ENCODE peak calls at places on chromosome 13, in seven cellular contexts. A is IMR-90, G is AG04449, C is HAP-1, B is Caki2, Q is A549, N is T1000. Z is an unnamed sample.
A peak's percentile ranks its signal among the peaks of the same experiment; 100 is the strongest.

GRCh38 chr13:101289764-101290163 is 126.5 kb downstream of the NALCN start:
- DNase-seq in A (peak; percentile 75), G (no peak), C (peak; percentile 12), B (peak; percentile 7), Q (peak; percentile 11), N (no peak), Z (peak; percentile 10)

GRCh38 chr13:73943965-73944233 is 190.3 kb downstream of the KLF12 start:
- DNase-seq in A (no peak), G (no peak), C (no peak), B (no peak), Q (no peak), N (no peak), Z (no peak)

GRCh38 chr13:108352599-108352998 is 83.1 kb downstream of the TNFSF13B start:
- DNase-seq in A (no peak), G (no peak), C (no peak), B (no peak), Q (no peak), N (no peak), Z (no peak)

GRCh38 chr13:44662515-44662914 is 86.4 kb upstream of the TSC22D1 start:
- DNase-seq in A (no peak), G (no peak), C (peak; percentile 64), B (no peak), Q (no peak), N (no peak), Z (no peak)

GRCh38 chr13:105643966-105644365 is 891.5 kb downstream of the EFNB2 start:
- DNase-seq in A (no peak), G (no peak), C (no peak), B (no peak), Q (no peak), N (no peak), Z (no peak)

GRCh38 chr13:29591310-29591709 is 4.2 kb downstream of the SLC7A1 start:
- DNase-seq in A (peak; percentile 58), G (no peak), C (no peak), B (no peak), Q (no peak), N (no peak), Z (no peak)

GRCh38 chr13:42148538-42148937 is 100.1 kb downstream of the DGKH start:
- DNase-seq in A (no peak), G (no peak), C (no peak), B (no peak), Q (no peak), N (no peak), Z (no peak)

GRCh38 chr13:106533101-106533939 is 2.1 kb downstream of the EFNB2 start:
- DNase-seq in A (peak; percentile 78), G (no peak), C (no peak), B (peak; percentile 75), Q (peak; percentile 56), N (peak; percentile 57), Z (peak; percentile 75)

GRCh38 chr13:98985591-98985990 is 7.7 kb upstream of the DOCK9 start:
- DNase-seq in A (no peak), G (no peak), C (no peak), B (no peak), Q (no peak), N (no peak), Z (no peak)

GRCh38 chr13:77595166-77595810 is 59.8 kb downstream of the SCEL start:
- DNase-seq in A (no peak), G (no peak), C (peak; percentile 71), B (no peak), Q (no peak), N (peak; percentile 32), Z (no peak)

GRCh38 chr13:91664036-91664435 is 265.6 kb downstream of the GPC5 start:
- DNase-seq in A (peak; percentile 35), G (no peak), C (no peak), B (no peak), Q (no peak), N (no peak), Z (no peak)

GRCh38 chr13:93244918-93245280 is 18.3 kb downstream of the GPC6 start:
- DNase-seq in A (peak; percentile 38), G (no peak), C (no peak), B (peak; percentile 37), Q (no peak), N (no peak), Z (peak; percentile 54)

GRCh38 chr13:75050419-75051066 is 431.4 kb downstream of the TBC1D4 start:
- DNase-seq in A (peak; percentile 1), G (peak; percentile 24), C (no peak), B (peak; percentile 65), Q (no peak), N (no peak), Z (no peak)

GRCh38 chr13:99041788-99042187 is 63.9 kb upstream of the DOCK9 start:
- DNase-seq in A (no peak), G (no peak), C (no peak), B (no peak), Q (no peak), N (no peak), Z (no peak)

GRCh38 chr13:100347941-100348340 is 240.6 kb downstream of the GGACT start:
- DNase-seq in A (no peak), G (no peak), C (no peak), B (peak; percentile 30), Q (peak; percentile 21), N (no peak), Z (peak; percentile 7)

GRCh38 chr13:112325941-112326645 is 50.1 kb upstream of the SPACA7 start:
- DNase-seq in A (no peak), G (no peak), C (no peak), B (no peak), Q (no peak), N (no peak), Z (no peak)

GRCh38 chr13:25686831-25687495 is 315.2 kb downstream of the ATP8A2 start:
- DNase-seq in A (no peak), G (no peak), C (no peak), B (no peak), Q (no peak), N (no peak), Z (no peak)

GRCh38 chr13:51659276-51660127 is 75.2 kb downstream of the WDFY2 start:
- DNase-seq in A (no peak), G (no peak), C (no peak), B (no peak), Q (no peak), N (no peak), Z (no peak)

GRCh38 chr13:113592571-113592970 is 8.0 kb downstream of the TFDP1 start:
- DNase-seq in A (no peak), G (no peak), C (no peak), B (no peak), Q (no peak), N (no peak), Z (no peak)

GRCh38 chr13:34216251-34216650 is 398.3 kb downstream of the RFC3 start:
- DNase-seq in A (no peak), G (no peak), C (no peak), B (no peak), Q (no peak), N (no peak), Z (no peak)

GRCh38 chr13:85148009-85148408 is 651.2 kb downstream of the SLITRK6 start:
- DNase-seq in A (no peak), G (no peak), C (peak; percentile 68), B (no peak), Q (peak; percentile 0), N (no peak), Z (no peak)

GRCh38 chr13:65889368-65889767 is 1340.8 kb downstream of the PCDH9 start:
- DNase-seq in A (peak; percentile 47), G (no peak), C (no peak), B (no peak), Q (no peak), N (no peak), Z (no peak)

GRCh38 chr13:79309690-79310089 is 96.4 kb downstream of the RBM26 start:
- DNase-seq in A (no peak), G (no peak), C (no peak), B (no peak), Q (no peak), N (no peak), Z (no peak)

GRCh38 chr13:76937416-76937815 is 10.9 kb upstream of the ACOD1 start:
- DNase-seq in A (peak; percentile 97), G (peak; percentile 85), C (no peak), B (peak; percentile 27), Q (peak; percentile 35), N (peak; percentile 6), Z (peak; percentile 61)

GRCh38 chr13:80361883-80362327 is 21.0 kb upstream of the SPRY2 start:
- DNase-seq in A (no peak), G (no peak), C (peak; percentile 49), B (no peak), Q (peak; percentile 17), N (no peak), Z (no peak)

GRCh38 chr13:112683581-112683980 is 6.3 kb upstream of the ATP11A start:
- DNase-seq in A (no peak), G (no peak), C (no peak), B (no peak), Q (no peak), N (no peak), Z (no peak)

GRCh38 chr13:47474845-47475244 is 526.2 kb downstream of the SUCLA2 start:
- DNase-seq in A (no peak), G (no peak), C (no peak), B (no peak), Q (no peak), N (no peak), Z (no peak)

GRCh38 chr13:42041684-42042035 is 6.8 kb upstream of the DGKH start:
- DNase-seq in A (peak; percentile 63), G (no peak), C (peak; percentile 43), B (peak; percentile 63), Q (peak; percentile 72), N (no peak), Z (peak; percentile 37)

GRCh38 chr13:106522898-106523525 is 12.4 kb downstream of the EFNB2 start:
- DNase-seq in A (no peak), G (no peak), C (no peak), B (no peak), Q (no peak), N (no peak), Z (no peak)

GRCh38 chr13:39210961-39211534 is 172.8 kb downstream of the NHLRC3 start:
- DNase-seq in A (no peak), G (no peak), C (no peak), B (no peak), Q (no peak), N (no peak), Z (no peak)

GRCh38 chr13:95192998-95193397 is 108.3 kb downstream of the ABCC4 start:
- DNase-seq in A (no peak), G (no peak), C (no peak), B (no peak), Q (no peak), N (no peak), Z (no peak)

GRCh38 chr13:51397262-51397933 is 55.4 kb downstream of the INTS6 start:
- DNase-seq in A (peak; percentile 80), G (peak; percentile 61), C (no peak), B (no peak), Q (peak; percentile 31), N (no peak), Z (peak; percentile 36)

GRCh38 chr13:57629391-57629804 is 2.1 kb upstream of the PCDH17 start:
- DNase-seq in A (no peak), G (no peak), C (no peak), B (no peak), Q (no peak), N (no peak), Z (no peak)

GRCh38 chr13:79749985-79750551 is 269.1 kb downstream of the NDFIP2 start:
- DNase-seq in A (peak; percentile 97), G (peak; percentile 98), C (no peak), B (peak; percentile 49), Q (peak; percentile 36), N (no peak), Z (peak; percentile 54)

GRCh38 chr13:50452761-50453160 is 390.7 kb downstream of the DLEU7 start:
- DNase-seq in A (no peak), G (no peak), C (no peak), B (no peak), Q (no peak), N (no peak), Z (no peak)

GRCh38 chr13:36282818-36283432 is 14.7 kb downstream of the CCDC169 start:
- DNase-seq in A (peak; percentile 57), G (no peak), C (peak; percentile 57), B (peak; percentile 10), Q (peak; percentile 23), N (no peak), Z (no peak)

GRCh38 chr13:31846182-31846938 is 107.0 kb downstream of the RXFP2 start:
- DNase-seq in A (peak; percentile 71), G (no peak), C (peak; percentile 83), B (peak; percentile 87), Q (peak; percentile 63), N (peak; percentile 69), Z (peak; percentile 84)

GRCh38 chr13:89816404-89816803 is 1531.1 kb upstream of the MIR17HG start:
- DNase-seq in A (no peak), G (no peak), C (no peak), B (no peak), Q (no peak), N (no peak), Z (no peak)

Z was measured in PC-9.